ENCODE peak calls at places on chromosomes 13 and 19, in six cellular contexts. One of them, this sample, is unnamed.

GRCh38 chr13:73421310-73421912 is 362.6 kb downstream of the KLF5 start:
- DNase-seq in trophoblast cell: no peak
- DNase-seq in H9: no peak
- DNase-seq in IMR-90: peak
- DNase-seq in H1: no peak
- DNase-seq in neuronal stem cell: no peak
- DNase-seq in this sample: no peak

GRCh38 chr13:52067237-52067636 is 42.7 kb downstream of the UTP14C start:
- DNase-seq in neuronal stem cell: no peak
- DNase-seq in IMR-90: no peak
- DNase-seq in H1: no peak
- DNase-seq in trophoblast cell: no peak
- DNase-seq in H9: no peak
- DNase-seq in this sample: peak

GRCh38 chr13:80604094-80604493 is 263.2 kb upstream of the SPRY2 start:
- DNase-seq in H1: no peak
- DNase-seq in H9: no peak
- DNase-seq in IMR-90: no peak
- DNase-seq in neuronal stem cell: no peak
- DNase-seq in trophoblast cell: no peak
- DNase-seq in this sample: no peak

GRCh38 chr19:28785961-28786360 is 427.0 kb downstream of the UQCRFS1 start:
- DNase-seq in trophoblast cell: no peak
- DNase-seq in IMR-90: no peak
- DNase-seq in H9: peak
- DNase-seq in neuronal stem cell: no peak
- DNase-seq in H1: no peak
- DNase-seq in this sample: no peak

GRCh38 chr13:110422913-110423688 is 116.0 kb downstream of the COL4A2 start:
- DNase-seq in neuronal stem cell: no peak
- DNase-seq in trophoblast cell: peak
- DNase-seq in H9: no peak
- DNase-seq in H1: no peak
- DNase-seq in IMR-90: no peak
- DNase-seq in this sample: peak

GRCh38 chr19:35162471-35163326 is 8.2 kb downstream of the FXYD5 start:
- DNase-seq in neuronal stem cell: no peak
- DNase-seq in H9: no peak
- DNase-seq in trophoblast cell: peak
- DNase-seq in IMR-90: no peak
- DNase-seq in H1: no peak
- DNase-seq in this sample: no peak

GRCh38 chr13:112134150-112135075 is 67.5 kb downstream of the SOX1 start:
- DNase-seq in neuronal stem cell: no peak
- DNase-seq in IMR-90: no peak
- DNase-seq in H1: no peak
- DNase-seq in H9: no peak
- DNase-seq in trophoblast cell: no peak
- DNase-seq in this sample: no peak

GRCh38 chr13:91768746-91769145 is 370.3 kb downstream of the GPC5 start:
- DNase-seq in IMR-90: no peak
- DNase-seq in H9: no peak
- DNase-seq in trophoblast cell: no peak
- DNase-seq in H1: no peak
- DNase-seq in neuronal stem cell: no peak
- DNase-seq in this sample: no peak

GRCh38 chr13:41458187-41458938 is 1.0 kb downstream of the RGCC start:
- DNase-seq in H9: peak
- DNase-seq in H1: peak
- DNase-seq in IMR-90: peak
- DNase-seq in trophoblast cell: peak
- DNase-seq in neuronal stem cell: no peak
- DNase-seq in this sample: peak

GRCh38 chr13:77554079-77554478 is 18.6 kb downstream of the SCEL start:
- DNase-seq in trophoblast cell: no peak
- DNase-seq in H9: no peak
- DNase-seq in IMR-90: no peak
- DNase-seq in H1: no peak
- DNase-seq in neuronal stem cell: no peak
- DNase-seq in this sample: no peak

GRCh38 chr19:38047048-38047435 is 140.0 kb downstream of the SIPA1L3 start:
- DNase-seq in trophoblast cell: no peak
- DNase-seq in H1: no peak
- DNase-seq in H9: no peak
- DNase-seq in IMR-90: no peak
- DNase-seq in neuronal stem cell: no peak
- DNase-seq in this sample: no peak

GRCh38 chr13:93309886-93310520 is 83.4 kb downstream of the GPC6 start:
- DNase-seq in H9: no peak
- DNase-seq in H1: no peak
- DNase-seq in trophoblast cell: peak
- DNase-seq in IMR-90: peak
- DNase-seq in neuronal stem cell: peak
- DNase-seq in this sample: peak

GRCh38 chr19:4066682-4067395 is at the start of gene ZBTB7A:
- DNase-seq in trophoblast cell: peak
- DNase-seq in neuronal stem cell: no peak
- DNase-seq in H9: peak
- DNase-seq in H1: no peak
- DNase-seq in IMR-90: peak
- DNase-seq in this sample: peak

GRCh38 chr19:31451686-31452325 is 102.6 kb upstream of the TSHZ3 start:
- DNase-seq in trophoblast cell: peak
- DNase-seq in H9: no peak
- DNase-seq in neuronal stem cell: no peak
- DNase-seq in H1: no peak
- DNase-seq in IMR-90: peak
- DNase-seq in this sample: no peak

GRCh38 chr19:38692458-38693379 is 45.3 kb downstream of the ACTN4 start:
- DNase-seq in neuronal stem cell: no peak
- DNase-seq in trophoblast cell: no peak
- DNase-seq in IMR-90: no peak
- DNase-seq in H1: no peak
- DNase-seq in H9: no peak
- DNase-seq in this sample: no peak

GRCh38 chr19:31372245-31372781 is 23.1 kb upstream of the TSHZ3 start:
- DNase-seq in H9: no peak
- DNase-seq in IMR-90: no peak
- DNase-seq in H1: no peak
- DNase-seq in neuronal stem cell: no peak
- DNase-seq in trophoblast cell: no peak
- DNase-seq in this sample: no peak

GRCh38 chr13:113405481-113406300 is 41.8 kb upstream of the GRTP1 start:
- DNase-seq in H1: no peak
- DNase-seq in trophoblast cell: no peak
- DNase-seq in IMR-90: no peak
- DNase-seq in neuronal stem cell: no peak
- DNase-seq in H9: peak
- DNase-seq in this sample: no peak

GRCh38 chr19:30631035-30631375 is 258.8 kb downstream of the ZNF536 start:
- DNase-seq in trophoblast cell: no peak
- DNase-seq in H1: no peak
- DNase-seq in IMR-90: no peak
- DNase-seq in H9: no peak
- DNase-seq in neuronal stem cell: no peak
- DNase-seq in this sample: no peak

GRCh38 chr13:98653471-98653985 is 76.6 kb upstream of the STK24 start:
- DNase-seq in neuronal stem cell: peak
- DNase-seq in H9: peak
- DNase-seq in trophoblast cell: peak
- DNase-seq in IMR-90: peak
- DNase-seq in H1: peak
- DNase-seq in this sample: peak

GRCh38 chr13:92188574-92188973 is 790.2 kb downstream of the GPC5 start:
- DNase-seq in neuronal stem cell: no peak
- DNase-seq in H1: no peak
- DNase-seq in trophoblast cell: no peak
- DNase-seq in IMR-90: no peak
- DNase-seq in H9: no peak
- DNase-seq in this sample: no peak

GRCh38 chr19:13031917-13032623 is 36.8 kb downstream of the NFIX start:
- DNase-seq in IMR-90: peak
- DNase-seq in trophoblast cell: no peak
- DNase-seq in neuronal stem cell: no peak
- DNase-seq in H9: no peak
- DNase-seq in H1: no peak
- DNase-seq in this sample: no peak

GRCh38 chr13:27353166-27353583 is 71.2 kb upstream of the GTF3A start:
- DNase-seq in H1: no peak
- DNase-seq in H9: no peak
- DNase-seq in neuronal stem cell: no peak
- DNase-seq in IMR-90: peak
- DNase-seq in trophoblast cell: peak
- DNase-seq in this sample: peak

GRCh38 chr19:44111910-44112463 is 1.2 kb upstream of the ZNF225 start:
- DNase-seq in trophoblast cell: peak
- DNase-seq in neuronal stem cell: peak
- DNase-seq in H1: peak
- DNase-seq in IMR-90: peak
- DNase-seq in H9: peak
- DNase-seq in this sample: peak

GRCh38 chr13:60959427-60959826 is 456.2 kb downstream of the PCDH20 start:
- DNase-seq in H9: no peak
- DNase-seq in trophoblast cell: no peak
- DNase-seq in neuronal stem cell: no peak
- DNase-seq in H1: no peak
- DNase-seq in IMR-90: no peak
- DNase-seq in this sample: no peak

GRCh38 chr13:93151277-93151676 is 75.3 kb upstream of the GPC6 start:
- DNase-seq in neuronal stem cell: no peak
- DNase-seq in H1: no peak
- DNase-seq in IMR-90: peak
- DNase-seq in H9: no peak
- DNase-seq in trophoblast cell: no peak
- DNase-seq in this sample: peak

GRCh38 chr19:2524840-2525723 is 49.2 kb downstream of the GADD45B start:
- DNase-seq in IMR-90: peak
- DNase-seq in trophoblast cell: peak
- DNase-seq in neuronal stem cell: no peak
- DNase-seq in H1: no peak
- DNase-seq in H9: no peak
- DNase-seq in this sample: peak

GRCh38 chr13:37485766-37486165 is 112.8 kb downstream of the POSTN start:
- DNase-seq in neuronal stem cell: no peak
- DNase-seq in H9: no peak
- DNase-seq in IMR-90: peak
- DNase-seq in trophoblast cell: no peak
- DNase-seq in H1: no peak
- DNase-seq in this sample: no peak

GRCh38 chr13:27583645-27584044 is 36.7 kb downstream of the LNX2 start:
- DNase-seq in IMR-90: no peak
- DNase-seq in trophoblast cell: no peak
- DNase-seq in H9: no peak
- DNase-seq in H1: no peak
- DNase-seq in neuronal stem cell: no peak
- DNase-seq in this sample: peak

GRCh38 chr13:98326274-98326673 is 149.2 kb upstream of the RNF113B start:
- DNase-seq in neuronal stem cell: no peak
- DNase-seq in trophoblast cell: no peak
- DNase-seq in H9: no peak
- DNase-seq in H1: no peak
- DNase-seq in IMR-90: no peak
- DNase-seq in this sample: no peak

DNA sequence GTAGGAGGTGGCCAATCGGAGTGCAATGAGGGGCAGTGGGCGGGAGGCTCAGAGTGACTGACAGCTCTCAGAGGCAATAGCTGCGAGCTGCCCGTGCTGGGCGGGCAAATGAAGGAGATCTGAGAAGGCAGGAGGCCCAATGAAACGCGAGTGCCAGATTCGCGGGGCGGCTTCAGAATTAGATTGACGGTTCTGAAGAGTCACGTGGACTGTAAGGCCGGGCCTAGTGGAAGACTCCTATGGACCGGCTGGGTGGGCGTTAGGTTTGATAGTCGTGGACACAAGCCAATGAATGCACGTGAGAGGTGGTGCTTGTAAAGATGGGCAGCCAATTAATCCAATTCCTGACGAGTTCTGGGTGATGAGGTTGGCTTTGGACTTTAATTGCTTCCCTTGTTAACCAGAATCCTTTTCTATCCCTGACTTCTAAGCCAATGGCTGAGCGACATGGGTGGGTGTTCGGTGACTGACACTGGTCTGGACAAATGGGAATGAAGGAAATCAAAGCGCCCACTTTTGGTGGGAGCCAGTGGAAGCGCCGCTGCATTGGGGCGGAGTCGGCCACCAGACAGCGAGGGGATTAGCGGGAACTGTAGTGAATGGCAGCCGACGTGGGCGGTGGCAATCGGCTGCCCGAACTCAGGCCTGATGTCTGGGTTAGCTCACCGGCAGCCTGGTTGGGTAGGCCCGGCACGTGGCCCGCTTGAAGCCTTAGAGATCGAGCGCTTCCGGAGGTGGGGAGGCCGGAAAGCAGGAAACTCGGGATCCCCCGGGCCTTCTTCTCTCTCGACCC is 524 bp upstream of the KHSRP start:
- DNase-seq in neuronal stem cell: peak
- DNase-seq in H9: peak
- DNase-seq in trophoblast cell: peak
- DNase-seq in IMR-90: peak
- DNase-seq in H1: peak
- DNase-seq in this sample: peak
- H3K18ac ChIP-seq in neuronal stem cell: peak
- H3K18ac ChIP-seq in H9: peak
- H3K18ac ChIP-seq in trophoblast cell: peak
- H3K18ac ChIP-seq in IMR-90: no peak
- H3K18ac ChIP-seq in H1: no peak
- H3K18ac ChIP-seq in this sample: peak

GRCh38 chr19:11204943-11205349 is 7.6 kb upstream of the KANK2 start:
- DNase-seq in H9: no peak
- DNase-seq in neuronal stem cell: no peak
- DNase-seq in H1: no peak
- DNase-seq in IMR-90: no peak
- DNase-seq in trophoblast cell: no peak
- DNase-seq in this sample: no peak
- H3K14ac ChIP-seq in H9: no peak
- H3K14ac ChIP-seq in neuronal stem cell: no peak
- H3K14ac ChIP-seq in H1: no peak
- H3K14ac ChIP-seq in IMR-90: no peak
- H3K14ac ChIP-seq in trophoblast cell: no peak
- H3K14ac ChIP-seq in this sample: no peak

GRCh38 chr13:48160879-48161278 is 66.0 kb upstream of the MED4 start:
- DNase-seq in neuronal stem cell: no peak
- DNase-seq in H9: no peak
- DNase-seq in IMR-90: no peak
- DNase-seq in H1: no peak
- DNase-seq in trophoblast cell: no peak
- DNase-seq in this sample: peak
- H3K18ac ChIP-seq in neuronal stem cell: no peak
- H3K18ac ChIP-seq in H9: no peak
- H3K18ac ChIP-seq in IMR-90: no peak
- H3K18ac ChIP-seq in H1: no peak
- H3K18ac ChIP-seq in trophoblast cell: no peak
- H3K18ac ChIP-seq in this sample: no peak

DNA sequence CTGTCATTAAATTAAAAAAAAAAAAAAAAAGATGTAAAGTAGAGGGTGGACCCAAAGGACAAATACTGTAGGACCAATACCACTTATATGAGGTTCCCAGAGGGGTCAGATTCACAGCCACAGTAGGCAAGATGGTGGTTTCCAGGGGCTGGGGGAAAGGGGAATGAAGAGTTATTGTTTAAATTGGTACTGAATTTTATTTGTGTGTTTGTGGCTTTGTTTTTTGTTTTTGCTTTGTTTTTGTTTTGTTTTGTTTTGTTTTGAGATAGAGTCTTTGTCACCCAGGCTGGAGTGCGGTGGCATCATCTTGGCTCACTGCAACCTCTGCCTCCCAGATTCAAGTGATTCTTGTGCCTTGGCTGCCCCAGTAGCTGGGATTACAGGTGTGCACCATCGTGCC is 17.9 kb upstream of the LSM14A start:
- DNase-seq in H1: no peak
- DNase-seq in H9: no peak
- DNase-seq in neuronal stem cell: no peak
- DNase-seq in IMR-90: no peak
- DNase-seq in trophoblast cell: no peak
- DNase-seq in this sample: no peak
- H3K14ac ChIP-seq in H1: no peak
- H3K14ac ChIP-seq in H9: no peak
- H3K14ac ChIP-seq in neuronal stem cell: no peak
- H3K14ac ChIP-seq in IMR-90: no peak
- H3K14ac ChIP-seq in trophoblast cell: no peak
- H3K14ac ChIP-seq in this sample: no peak

This sample was measured in mesenchymal stem cell.